ENCODE peak calls at places on chromosomes 16 and 17, in eight cellular contexts. One of them, this sample, is unnamed.
A peak's percentile ranks its signal among the peaks of the same experiment; 100 is the strongest.

GRCh38 chr16:68309798-68310197 is 948 bp downstream of the SLC7A6OS start:
- DNase-seq in H9: no peak
- DNase-seq in stimulated activated CD4-positive, alpha-beta T cell treated with anti-CD3 and anti-CD28 coated beads, TNF-alpha, amount 100 ng/mL, for 24 hours: no peak
- DNase-seq in CD8-positive, alpha-beta T cell: no peak
- DNase-seq in activated CD8-positive, alpha-beta T cell treated with anti-CD3 and anti-CD28 coated beads, Interleukin-2, amount 10 ng/mL, durations not matched to agents 7 days and 5 days: peak; percentile 38
- DNase-seq in NCI-H2081: no peak
- DNase-seq in CD8-positive, alpha-beta memory T cell: peak; percentile 24
- DNase-seq in CD4-positive, CD25-positive, alpha-beta regulatory T cell: peak; percentile 65
- DNase-seq in this sample: no peak

GRCh38 chr16:46961373-46962353 is 11.8 kb downstream of the DNAJA2 start:
- DNase-seq in H9: no peak
- DNase-seq in stimulated activated CD4-positive, alpha-beta T cell treated with anti-CD3 and anti-CD28 coated beads, TNF-alpha, amount 100 ng/mL, for 24 hours: peak; percentile 17
- DNase-seq in CD8-positive, alpha-beta T cell: peak; percentile 7
- DNase-seq in activated CD8-positive, alpha-beta T cell treated with anti-CD3 and anti-CD28 coated beads, Interleukin-2, amount 10 ng/mL, durations not matched to agents 7 days and 5 days: peak; percentile 65
- DNase-seq in NCI-H2081: no peak
- DNase-seq in CD8-positive, alpha-beta memory T cell: peak; percentile 60
- DNase-seq in CD4-positive, CD25-positive, alpha-beta regulatory T cell: peak; percentile 62
- DNase-seq in this sample: no peak

GRCh38 chr17:6343736-6344135 is 91.2 kb downstream of the AIPL1 start:
- DNase-seq in H9: no peak
- DNase-seq in stimulated activated CD4-positive, alpha-beta T cell treated with anti-CD3 and anti-CD28 coated beads, TNF-alpha, amount 100 ng/mL, for 24 hours: no peak
- DNase-seq in CD8-positive, alpha-beta T cell: no peak
- DNase-seq in activated CD8-positive, alpha-beta T cell treated with anti-CD3 and anti-CD28 coated beads, Interleukin-2, amount 10 ng/mL, durations not matched to agents 7 days and 5 days: no peak
- DNase-seq in NCI-H2081: no peak
- DNase-seq in CD8-positive, alpha-beta memory T cell: no peak
- DNase-seq in CD4-positive, CD25-positive, alpha-beta regulatory T cell: no peak
- DNase-seq in this sample: no peak

GRCh38 chr16:57976331-57976796 is 5.4 kb upstream of the CNGB1 start:
- DNase-seq in H9: no peak
- DNase-seq in stimulated activated CD4-positive, alpha-beta T cell treated with anti-CD3 and anti-CD28 coated beads, TNF-alpha, amount 100 ng/mL, for 24 hours: no peak
- DNase-seq in CD8-positive, alpha-beta T cell: no peak
- DNase-seq in activated CD8-positive, alpha-beta T cell treated with anti-CD3 and anti-CD28 coated beads, Interleukin-2, amount 10 ng/mL, durations not matched to agents 7 days and 5 days: no peak
- DNase-seq in NCI-H2081: no peak
- DNase-seq in CD8-positive, alpha-beta memory T cell: no peak
- DNase-seq in CD4-positive, CD25-positive, alpha-beta regulatory T cell: no peak
- DNase-seq in this sample: peak; percentile 63

GRCh38 chr16:14523632-14524031 is 106.4 kb downstream of the PARN start:
- DNase-seq in H9: no peak
- DNase-seq in stimulated activated CD4-positive, alpha-beta T cell treated with anti-CD3 and anti-CD28 coated beads, TNF-alpha, amount 100 ng/mL, for 24 hours: no peak
- DNase-seq in CD8-positive, alpha-beta T cell: no peak
- DNase-seq in activated CD8-positive, alpha-beta T cell treated with anti-CD3 and anti-CD28 coated beads, Interleukin-2, amount 10 ng/mL, durations not matched to agents 7 days and 5 days: no peak
- DNase-seq in NCI-H2081: no peak
- DNase-seq in CD8-positive, alpha-beta memory T cell: no peak
- DNase-seq in CD4-positive, CD25-positive, alpha-beta regulatory T cell: no peak
- DNase-seq in this sample: no peak

GRCh38 chr17:67830440-67830839 is 5.1 kb downstream of the BPTF start:
- DNase-seq in H9: peak; percentile 50
- DNase-seq in stimulated activated CD4-positive, alpha-beta T cell treated with anti-CD3 and anti-CD28 coated beads, TNF-alpha, amount 100 ng/mL, for 24 hours: no peak
- DNase-seq in CD8-positive, alpha-beta T cell: no peak
- DNase-seq in activated CD8-positive, alpha-beta T cell treated with anti-CD3 and anti-CD28 coated beads, Interleukin-2, amount 10 ng/mL, durations not matched to agents 7 days and 5 days: no peak
- DNase-seq in NCI-H2081: no peak
- DNase-seq in CD8-positive, alpha-beta memory T cell: no peak
- DNase-seq in CD4-positive, CD25-positive, alpha-beta regulatory T cell: no peak
- DNase-seq in this sample: no peak

GRCh38 chr17:50482516-50482915 is 3.9 kb downstream of the RSAD1 start:
- DNase-seq in H9: peak; percentile 94
- DNase-seq in stimulated activated CD4-positive, alpha-beta T cell treated with anti-CD3 and anti-CD28 coated beads, TNF-alpha, amount 100 ng/mL, for 24 hours: peak; percentile 74
- DNase-seq in CD8-positive, alpha-beta T cell: peak; percentile 45
- DNase-seq in activated CD8-positive, alpha-beta T cell treated with anti-CD3 and anti-CD28 coated beads, Interleukin-2, amount 10 ng/mL, durations not matched to agents 7 days and 5 days: peak; percentile 82
- DNase-seq in NCI-H2081: peak; percentile 68
- DNase-seq in CD8-positive, alpha-beta memory T cell: peak; percentile 62
- DNase-seq in CD4-positive, CD25-positive, alpha-beta regulatory T cell: peak; percentile 74
- DNase-seq in this sample: peak; percentile 92

GRCh38 chr16:72050769-72051464 is 3.4 kb upstream of the HP start:
- DNase-seq in H9: no peak
- DNase-seq in stimulated activated CD4-positive, alpha-beta T cell treated with anti-CD3 and anti-CD28 coated beads, TNF-alpha, amount 100 ng/mL, for 24 hours: no peak
- DNase-seq in CD8-positive, alpha-beta T cell: no peak
- DNase-seq in activated CD8-positive, alpha-beta T cell treated with anti-CD3 and anti-CD28 coated beads, Interleukin-2, amount 10 ng/mL, durations not matched to agents 7 days and 5 days: no peak
- DNase-seq in NCI-H2081: no peak
- DNase-seq in CD8-positive, alpha-beta memory T cell: no peak
- DNase-seq in CD4-positive, CD25-positive, alpha-beta regulatory T cell: no peak
- DNase-seq in this sample: no peak

GRCh38 chr16:66899945-66900688 is 18.6 kb downstream of the CDH16 start:
- DNase-seq in H9: no peak
- DNase-seq in stimulated activated CD4-positive, alpha-beta T cell treated with anti-CD3 and anti-CD28 coated beads, TNF-alpha, amount 100 ng/mL, for 24 hours: no peak
- DNase-seq in CD8-positive, alpha-beta T cell: no peak
- DNase-seq in activated CD8-positive, alpha-beta T cell treated with anti-CD3 and anti-CD28 coated beads, Interleukin-2, amount 10 ng/mL, durations not matched to agents 7 days and 5 days: no peak
- DNase-seq in NCI-H2081: no peak
- DNase-seq in CD8-positive, alpha-beta memory T cell: no peak
- DNase-seq in CD4-positive, CD25-positive, alpha-beta regulatory T cell: no peak
- DNase-seq in this sample: peak; percentile 97

GRCh38 chr17:81509687-81510523 is 2.7 kb downstream of the ACTG1 start:
- DNase-seq in H9: peak; percentile 31
- DNase-seq in stimulated activated CD4-positive, alpha-beta T cell treated with anti-CD3 and anti-CD28 coated beads, TNF-alpha, amount 100 ng/mL, for 24 hours: no peak
- DNase-seq in CD8-positive, alpha-beta T cell: no peak
- DNase-seq in activated CD8-positive, alpha-beta T cell treated with anti-CD3 and anti-CD28 coated beads, Interleukin-2, amount 10 ng/mL, durations not matched to agents 7 days and 5 days: no peak
- DNase-seq in NCI-H2081: no peak
- DNase-seq in CD8-positive, alpha-beta memory T cell: peak; percentile 56
- DNase-seq in CD4-positive, CD25-positive, alpha-beta regulatory T cell: peak; percentile 56
- DNase-seq in this sample: peak; percentile 87

GRCh38 chr17:63178530-63178929 is 212.5 kb downstream of the TANC2 start:
- DNase-seq in H9: no peak
- DNase-seq in stimulated activated CD4-positive, alpha-beta T cell treated with anti-CD3 and anti-CD28 coated beads, TNF-alpha, amount 100 ng/mL, for 24 hours: no peak
- DNase-seq in CD8-positive, alpha-beta T cell: no peak
- DNase-seq in activated CD8-positive, alpha-beta T cell treated with anti-CD3 and anti-CD28 coated beads, Interleukin-2, amount 10 ng/mL, durations not matched to agents 7 days and 5 days: no peak
- DNase-seq in NCI-H2081: no peak
- DNase-seq in CD8-positive, alpha-beta memory T cell: no peak
- DNase-seq in CD4-positive, CD25-positive, alpha-beta regulatory T cell: no peak
- DNase-seq in this sample: no peak

GRCh38 chr17:76492250-76492988 is 8.8 kb downstream of the RHBDF2 start:
- DNase-seq in H9: no peak
- DNase-seq in stimulated activated CD4-positive, alpha-beta T cell treated with anti-CD3 and anti-CD28 coated beads, TNF-alpha, amount 100 ng/mL, for 24 hours: no peak
- DNase-seq in CD8-positive, alpha-beta T cell: no peak
- DNase-seq in activated CD8-positive, alpha-beta T cell treated with anti-CD3 and anti-CD28 coated beads, Interleukin-2, amount 10 ng/mL, durations not matched to agents 7 days and 5 days: peak; percentile 51
- DNase-seq in NCI-H2081: no peak
- DNase-seq in CD8-positive, alpha-beta memory T cell: peak; percentile 30
- DNase-seq in CD4-positive, CD25-positive, alpha-beta regulatory T cell: no peak
- DNase-seq in this sample: no peak

GRCh38 chr17:48596000-48596734 is 2.6 kb upstream of the HOXB5 start:
- DNase-seq in H9: no peak
- DNase-seq in stimulated activated CD4-positive, alpha-beta T cell treated with anti-CD3 and anti-CD28 coated beads, TNF-alpha, amount 100 ng/mL, for 24 hours: no peak
- DNase-seq in CD8-positive, alpha-beta T cell: no peak
- DNase-seq in activated CD8-positive, alpha-beta T cell treated with anti-CD3 and anti-CD28 coated beads, Interleukin-2, amount 10 ng/mL, durations not matched to agents 7 days and 5 days: peak; percentile 50
- DNase-seq in NCI-H2081: peak; percentile 26
- DNase-seq in CD8-positive, alpha-beta memory T cell: no peak
- DNase-seq in CD4-positive, CD25-positive, alpha-beta regulatory T cell: peak; percentile 51
- DNase-seq in this sample: no peak

GRCh38 chr16:2070576-2071453 is 23.0 kb downstream of the TSC2 start:
- DNase-seq in H9: no peak
- DNase-seq in stimulated activated CD4-positive, alpha-beta T cell treated with anti-CD3 and anti-CD28 coated beads, TNF-alpha, amount 100 ng/mL, for 24 hours: no peak
- DNase-seq in CD8-positive, alpha-beta T cell: no peak
- DNase-seq in activated CD8-positive, alpha-beta T cell treated with anti-CD3 and anti-CD28 coated beads, Interleukin-2, amount 10 ng/mL, durations not matched to agents 7 days and 5 days: no peak
- DNase-seq in NCI-H2081: no peak
- DNase-seq in CD8-positive, alpha-beta memory T cell: no peak
- DNase-seq in CD4-positive, CD25-positive, alpha-beta regulatory T cell: no peak
- DNase-seq in this sample: no peak

This sample was measured in OCI-M1.